ENCODE peak calls at places on chromosome 16, in eight cellular contexts. H, U, M, A, K, Z, P and J are unnamed samples.

GRCh38 chr16:62966626-62967025 is 930.4 kb upstream of the CDH8 start:
- DNase-seq in H (no peak), U (no peak), M (no peak), A (no peak), K (no peak), Z (no peak), P (no peak), J (no peak)

GRCh38 chr16:15961060-15961511 is 11.7 kb downstream of the ABCC1 start:
- DNase-seq in H (no peak), U (no peak), M (no peak), A (no peak), K (no peak), Z (no peak), P (no peak), J (no peak)

GRCh38 chr16:18984425-18985005 is 781 bp downstream of the TMC7 start:
- DNase-seq in H (peak), U (no peak), M (no peak), A (no peak), K (peak), Z (no peak), P (no peak), J (no peak)

GRCh38 chr16:79970551-79971236 is 370.2 kb upstream of the MAF start:
- DNase-seq in H (peak), U (no peak), M (no peak), A (no peak), K (no peak), Z (no peak), P (no peak), J (no peak)

GRCh38 chr16:77374384-77374783 is 60.5 kb downstream of the ADAMTS18 start:
- DNase-seq in H (no peak), U (no peak), M (no peak), A (no peak), K (peak), Z (no peak), P (peak), J (no peak)

GRCh38 chr16:89599451-89599858 is 14.0 kb upstream of the DPEP1 start:
- DNase-seq in H (peak), U (no peak), M (no peak), A (no peak), K (peak), Z (peak), P (no peak), J (peak)

GRCh38 chr16:89696598-89697128 is 4.8 kb downstream of the SPATA2L start:
- DNase-seq in H (no peak), U (no peak), M (no peak), A (peak), K (no peak), Z (no peak), P (no peak), J (no peak)

GRCh38 chr16:89009343-89010209 is 32.6 kb upstream of the CBFA2T3 start:
- DNase-seq in H (no peak), U (no peak), M (no peak), A (peak), K (peak), Z (peak), P (no peak), J (peak)

GRCh38 chr16:23903001-23903414 is 67.2 kb downstream of the PRKCB start:
- DNase-seq in H (peak), U (no peak), M (no peak), A (no peak), K (peak), Z (no peak), P (peak), J (no peak)

GRCh38 chr16:4795181-4795827 is at the start of gene SMIM22:
- DNase-seq in H (no peak), U (no peak), M (no peak), A (peak), K (no peak), Z (peak), P (no peak), J (no peak)

GRCh38 chr16:61579195-61579594 is 457.0 kb downstream of the CDH8 start:
- DNase-seq in H (no peak), U (no peak), M (no peak), A (no peak), K (no peak), Z (no peak), P (no peak), J (no peak)

GRCh38 chr16:80824623-80825364 is 20.4 kb upstream of the CDYL2 start:
- DNase-seq in H (peak), U (peak), M (peak), A (no peak), K (peak), Z (peak), P (peak), J (peak)

GRCh38 chr16:24328835-24329418 is 72.8 kb downstream of the CACNG3 start:
- DNase-seq in H (no peak), U (no peak), M (no peak), A (no peak), K (no peak), Z (no peak), P (no peak), J (no peak)

GRCh38 chr16:23847938-23848337 is 12.2 kb downstream of the PRKCB start:
- DNase-seq in H (no peak), U (no peak), M (no peak), A (no peak), K (no peak), Z (no peak), P (no peak), J (no peak)

GRCh38 chr16:27232061-27232841 is 28.9 kb downstream of the KDM8 start:
- DNase-seq in H (no peak), U (no peak), M (no peak), A (peak), K (no peak), Z (no peak), P (no peak), J (no peak)

GRCh38 chr16:85825326-85825725 is 25.8 kb downstream of the COX4I1 start:
- DNase-seq in H (no peak), U (no peak), M (no peak), A (no peak), K (no peak), Z (no peak), P (no peak), J (no peak)

GRCh38 chr16:86676216-86676800 is 98.0 kb downstream of the FOXL1 start:
- DNase-seq in H (peak), U (no peak), M (peak), A (no peak), K (peak), Z (no peak), P (peak), J (no peak)

GRCh38 chr16:25034916-25035315 is 19.7 kb upstream of the ARHGAP17 start:
- DNase-seq in H (no peak), U (no peak), M (no peak), A (no peak), K (peak), Z (no peak), P (no peak), J (no peak)

GRCh38 chr16:70565053-70565452 is 41.4 kb downstream of the SF3B3 start:
- DNase-seq in H (no peak), U (no peak), M (no peak), A (no peak), K (no peak), Z (no peak), P (no peak), J (no peak)

GRCh38 chr16:66923866-66924265 is 1.5 kb downstream of the RRAD start:
- DNase-seq in H (no peak), U (no peak), M (no peak), A (no peak), K (no peak), Z (no peak), P (no peak), J (no peak)

DNA sequence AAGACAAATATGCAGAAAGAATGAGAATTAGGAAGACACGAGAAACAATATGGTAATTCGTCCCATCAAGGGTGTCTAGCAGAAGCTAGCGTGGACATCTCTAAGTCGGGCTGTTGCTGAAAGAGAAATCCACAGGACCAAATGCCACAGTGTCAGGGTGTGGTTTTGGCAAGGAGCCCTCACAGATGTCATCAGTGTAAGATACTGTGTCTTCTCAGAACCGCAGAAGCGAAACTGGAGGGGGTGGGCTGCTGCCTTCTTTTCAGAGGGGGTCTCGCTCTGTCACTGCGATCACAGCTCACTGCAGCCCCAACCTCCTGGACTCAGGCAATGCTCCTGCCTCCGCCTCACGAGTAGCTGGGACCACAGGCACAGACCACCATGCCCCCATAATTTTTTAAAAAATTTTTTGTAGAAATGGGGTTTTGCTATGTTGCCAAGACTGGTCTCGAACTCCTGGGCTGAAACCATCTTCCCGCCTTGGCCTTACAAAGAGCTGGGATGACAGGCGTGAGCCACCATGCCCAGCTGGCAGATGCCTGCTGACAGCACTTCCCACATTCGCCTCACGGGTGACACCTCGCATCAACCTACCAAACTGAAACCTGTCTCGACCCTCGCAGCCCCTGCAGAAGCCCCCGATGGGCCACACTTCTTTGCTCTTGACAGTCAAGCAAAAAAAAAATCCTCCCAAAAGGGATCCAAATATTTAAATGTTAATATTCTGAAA is 26.2 kb downstream of the TRAP1 start:
- DNase-seq in H (peak), U (no peak), M (no peak), A (no peak), K (no peak), Z (no peak), P (no peak), J (no peak)
- TF ChIP-seq CTCF in H (no peak), U (no peak), M (no peak), A (no peak), K (no peak), Z (no peak), P (no peak), J (no peak)

GRCh38 chr16:71645450-71645849 is 19.5 kb downstream of the MARVELD3 start:
- DNase-seq in H (peak), U (no peak), M (peak), A (no peak), K (peak), Z (no peak), P (peak), J (no peak)
- TF ChIP-seq CTCF in H (peak), U (peak), M (peak), A (peak), K (peak), Z (peak), P (peak), J (peak)

DNA sequence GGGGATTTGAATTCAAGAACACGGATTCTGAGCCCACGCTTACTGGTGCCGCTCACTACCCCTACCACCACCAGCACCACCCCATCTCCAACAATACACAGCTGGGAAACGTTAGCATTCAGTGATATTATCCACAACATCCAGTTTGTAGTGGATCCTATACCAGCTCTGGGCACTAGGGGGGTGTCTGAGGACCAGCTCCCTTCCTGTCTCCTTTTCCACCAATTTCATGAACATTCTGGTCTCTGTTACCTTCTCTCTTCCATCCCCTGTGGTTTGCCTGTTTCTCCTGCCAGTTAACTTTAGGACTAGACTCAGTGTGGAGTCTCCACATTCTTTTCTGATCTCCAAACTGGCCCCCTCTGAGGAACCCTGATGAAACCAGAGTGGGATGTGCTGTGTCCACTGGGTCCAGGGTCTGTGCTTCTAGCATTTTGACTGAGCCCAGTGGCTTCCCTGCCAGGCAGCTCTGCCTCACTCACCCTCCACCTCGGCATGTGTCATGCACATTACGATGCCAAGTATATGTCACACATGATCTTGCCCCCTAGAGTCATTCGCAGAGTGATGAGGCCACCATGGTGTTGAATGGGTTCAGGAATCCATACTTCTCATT is 187.0 kb upstream of the CDH13 start:
- DNase-seq in H (no peak), U (peak), M (no peak), A (no peak), K (peak), Z (no peak), P (peak), J (peak)
- TF ChIP-seq CTCF in H (no peak), U (peak), M (peak), A (no peak), K (peak), Z (no peak), P (peak), J (peak)

DNA sequence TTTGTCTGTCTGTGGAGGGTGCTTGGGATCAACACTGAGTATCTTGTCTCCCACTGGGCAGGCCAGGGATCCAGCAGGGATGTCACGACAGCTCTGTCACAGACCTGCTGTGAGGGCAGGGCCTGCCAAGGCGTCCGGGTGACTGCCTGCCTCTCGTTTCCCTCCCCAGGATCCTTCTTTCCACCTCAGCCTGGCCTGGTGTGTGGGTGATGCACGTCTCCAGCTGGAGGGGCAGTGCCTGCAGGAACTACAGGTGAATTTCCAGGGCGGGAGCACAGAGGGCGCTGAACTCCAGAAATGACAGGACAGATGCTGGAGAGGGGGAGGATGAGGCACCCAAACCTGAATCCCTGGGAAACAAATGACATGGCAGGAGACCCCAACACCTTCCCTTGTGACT is 6.8 kb upstream of the MMP15 start:
- DNase-seq in H (no peak), U (no peak), M (no peak), A (no peak), K (no peak), Z (no peak), P (no peak), J (no peak)
- TF ChIP-seq CTCF in H (peak), U (no peak), M (no peak), A (no peak), K (no peak), Z (no peak), P (no peak), J (no peak)

GRCh38 chr16:526181-527014 is 1.1 kb upstream of the CAPN15 start:
- DNase-seq in H (no peak), U (no peak), M (peak), A (no peak), K (peak), Z (peak), P (no peak), J (no peak)
- TF ChIP-seq CTCF in H (no peak), U (no peak), M (no peak), A (no peak), K (no peak), Z (no peak), P (no peak), J (no peak)

GRCh38 chr16:50371036-50371716 is 2.4 kb upstream of the BRD7 start:
- DNase-seq in H (no peak), U (no peak), M (no peak), A (no peak), K (no peak), Z (no peak), P (no peak), J (no peak)

GRCh38 chr16:50373780-50374179 is 5.0 kb upstream of the BRD7 start:
- DNase-seq in H (no peak), U (no peak), M (no peak), A (no peak), K (no peak), Z (no peak), P (no peak), J (no peak)

GRCh38 chr16:50372611-50373344 is 4.0 kb upstream of the BRD7 start:
- DNase-seq in H (peak), U (no peak), M (peak), A (no peak), K (peak), Z (no peak), P (peak), J (no peak)

GRCh38 chr16:50373345-50373701 is 4.5 kb upstream of the BRD7 start:
- DNase-seq in H (no peak), U (no peak), M (no peak), A (no peak), K (no peak), Z (no peak), P (no peak), J (no peak)

DNA sequence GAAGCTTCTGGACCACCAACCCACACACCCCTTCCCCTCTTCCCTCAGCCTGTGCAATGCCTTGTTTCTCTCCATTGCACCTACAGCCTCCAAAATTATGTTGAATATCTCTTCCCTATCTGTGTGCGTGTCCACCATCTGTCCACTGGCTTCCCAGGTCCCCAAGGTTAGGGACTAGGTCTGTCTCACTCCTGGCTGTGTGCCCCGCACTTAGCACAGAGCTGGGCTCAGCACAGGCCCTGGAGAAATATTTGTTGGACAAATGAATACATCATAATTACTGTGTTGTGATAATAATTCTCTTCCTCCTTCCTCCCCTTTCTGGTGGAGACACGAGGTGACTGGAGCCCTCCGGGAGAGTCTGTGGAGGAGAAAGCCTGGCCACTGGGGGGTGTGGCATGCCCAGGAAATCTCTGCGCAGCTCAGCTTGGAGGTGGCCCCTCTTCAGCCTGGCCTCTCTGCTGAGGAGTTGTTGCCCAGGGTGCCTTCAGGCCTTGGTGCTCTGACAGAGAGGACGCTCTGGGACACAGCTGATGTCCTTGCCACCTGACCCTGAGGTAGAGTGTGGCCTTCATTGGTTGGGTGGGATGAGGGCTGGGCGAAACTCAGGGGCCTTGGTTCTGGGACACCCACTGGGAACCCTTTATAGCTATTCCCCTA is 3.3 kb upstream of the BRD7 start:
- DNase-seq in H (no peak), U (peak), M (no peak), A (no peak), K (no peak), Z (no peak), P (no peak), J (no peak)
- TF ChIP-seq CTCF in H (no peak), U (peak), M (peak), A (no peak), K (no peak), Z (no peak), P (no peak), J (no peak)